ENCODE peak calls at places on chromosomes 4 and X, in seven cellular contexts. N is kidney epithelial cell; U is activated T-cell treated with anti-CD3 and anti-CD28 coated beads, Interleukin-2, amount 50 U/mL, for 24 hours; S is lung microvascular endothelial cell; H is activated naive CD4-positive, alpha-beta T cell treated with Interleukin-2 at 50 U/mL for 16 hours; T is stimulated activated CD8-positive, alpha-beta memory T cell treated with anti-CD3 and anti-CD28 coated beads, Interleukin-7, amount 100 ng/mL, for 1 hour; Q is chondrocyte. E is an unnamed sample.

GRCh38 chr4:7214359-7214758 is 22.0 kb downstream of the SORCS2 start:
- DNase-seq in U (no peak), N (no peak), Q (no peak), S (no peak), H (no peak), T (no peak), E (no peak)

GRCh38 chrX:45515262-45516215 is 314.9 kb upstream of the DIPK2B start:
- DNase-seq in H (peak), U (peak), T (no peak), N (peak), S (peak), Q (no peak), E (no peak)

GRCh38 chrX:47129879-47130358 is 14.6 kb downstream of the NDUFB11 start:
- DNase-seq in U (no peak), S (peak), H (no peak), N (no peak), T (no peak), Q (no peak), E (no peak)

GRCh38 chr4:142405021-142405991 is 440.8 kb downstream of the INPP4B start:
- DNase-seq in H (peak), T (peak), S (peak), N (peak), Q (no peak), U (peak), E (peak)

GRCh38 chrX:80841259-80841658 is 31.6 kb upstream of the BRWD3 start:
- DNase-seq in U (no peak), Q (no peak), T (no peak), S (no peak), H (no peak), N (no peak), E (no peak)

GRCh38 chr4:73864973-73865372 is 4.2 kb upstream of the CXCL1 start:
- DNase-seq in N (no peak), T (no peak), U (no peak), S (no peak), Q (no peak), H (no peak), E (no peak)

GRCh38 chr4:89331197-89331596 is 23.6 kb upstream of the GPRIN3 start:
- DNase-seq in Q (no peak), T (no peak), H (no peak), N (no peak), S (no peak), U (no peak), E (no peak)

GRCh38 chr4:1246111-1246881 is 2.6 kb downstream of the CTBP1 start:
- DNase-seq in Q (peak), S (no peak), N (no peak), T (no peak), H (no peak), U (peak), E (no peak)

GRCh38 chr4:168221298-168221697 is 97.3 kb downstream of the DDX60 start:
- DNase-seq in Q (no peak), T (no peak), U (no peak), N (no peak), S (peak), H (no peak), E (no peak)

GRCh38 chr4:75895744-75896314 is 6.4 kb downstream of the PPEF2 start:
- DNase-seq in U (no peak), H (no peak), T (no peak), S (peak), Q (no peak), N (no peak), E (no peak)

GRCh38 chr4:47741200-47741599 is 96.7 kb downstream of the CORIN start:
- DNase-seq in U (no peak), H (no peak), S (no peak), N (peak), T (no peak), Q (no peak), E (no peak)

GRCh38 chr4:175253184-175253902 is 335.2 kb downstream of the ADAM29 start:
- DNase-seq in H (no peak), Q (peak), U (no peak), N (no peak), S (no peak), T (no peak), E (no peak)

GRCh38 chr4:63348735-63349673 is 1060.2 kb downstream of the TECRL start:
- DNase-seq in N (no peak), H (no peak), T (no peak), S (no peak), U (no peak), Q (peak), E (no peak)

GRCh38 chr4:129545599-129546278 is 449.8 kb downstream of the C4orf33 start:
- DNase-seq in H (no peak), Q (no peak), N (no peak), U (no peak), S (peak), T (no peak), E (no peak)

GRCh38 chr4:151207186-151207585 is 69.8 kb upstream of the PRSS48 start:
- DNase-seq in U (no peak), Q (no peak), H (no peak), N (no peak), S (peak), T (no peak), E (no peak)

GRCh38 chr4:100576570-100576969 is 58.7 kb upstream of the EMCN start:
- DNase-seq in T (no peak), S (no peak), Q (no peak), U (no peak), N (no peak), H (no peak), E (no peak)

GRCh38 chrX:72306085-72306801 is 529 bp upstream of the CITED1 start:
- DNase-seq in Q (no peak), N (no peak), U (peak), H (no peak), T (no peak), S (no peak), E (no peak)

GRCh38 chr4:8157944-8158709 is 486 bp downstream of the ABLIM2 start:
- DNase-seq in U (no peak), N (no peak), H (no peak), Q (no peak), T (no peak), S (no peak), E (no peak)

GRCh38 chrX:11665144-11666040 is at the start of gene ARHGAP6:
- DNase-seq in H (no peak), Q (peak), U (no peak), S (peak), N (no peak), T (no peak), E (no peak)

GRCh38 chrX:10119399-10119990 is 37.3 kb upstream of the CLCN4 start:
- DNase-seq in Q (no peak), U (peak), H (peak), S (peak), N (peak), T (peak), E (peak)

GRCh38 chr4:10093801-10094552 is 22.6 kb downstream of the WDR1 start:
- DNase-seq in U (no peak), S (peak), N (no peak), T (no peak), Q (no peak), H (peak), E (no peak)

GRCh38 chrX:15926622-15927021 is 72.0 kb upstream of the AP1S2 start:
- DNase-seq in T (no peak), S (no peak), H (no peak), Q (no peak), U (no peak), N (no peak), E (no peak)

GRCh38 chrX:54786972-54787371 is 11.1 kb downstream of the ITIH6 start:
- DNase-seq in S (no peak), Q (no peak), U (peak), T (no peak), N (no peak), H (peak), E (no peak)

GRCh38 chr4:79882806-79883205 is 190.2 kb downstream of the ANTXR2 start:
- DNase-seq in H (no peak), Q (no peak), U (no peak), N (no peak), T (no peak), S (no peak), E (no peak)

GRCh38 chr4:3145251-3145908 is 70.9 kb downstream of the HTT start:
- DNase-seq in H (no peak), N (no peak), S (peak), Q (no peak), U (no peak), T (no peak), E (no peak)

GRCh38 chrX:97637289-97637688 is 753.6 kb downstream of the RPA4 start:
- DNase-seq in U (no peak), T (no peak), S (no peak), Q (no peak), N (no peak), H (no peak), E (no peak)

GRCh38 chr4:109389367-109390118 is 44.1 kb upstream of the SEC24B start:
- DNase-seq in N (no peak), H (no peak), T (no peak), Q (no peak), S (no peak), U (no peak), E (no peak)

GRCh38 chr4:14177987-14178386 is 550.5 kb upstream of the BOD1L1 start:
- DNase-seq in Q (no peak), N (no peak), S (no peak), T (no peak), U (no peak), H (no peak), E (no peak)

GRCh38 chrX:39862958-39863357 is 234.8 kb downstream of the BCOR start:
- DNase-seq in U (no peak), N (no peak), S (no peak), H (no peak), Q (no peak), T (no peak), E (no peak)

GRCh38 chr4:7649741-7650531 is 215.2 kb upstream of the PSAPL1 start:
- DNase-seq in N (peak), S (peak), U (peak), H (peak), Q (peak), T (peak), E (peak)

GRCh38 chrX:7083468-7084396 is 63.8 kb upstream of the STS start:
- DNase-seq in N (peak), Q (no peak), H (peak), U (peak), T (peak), S (peak), E (peak)

GRCh38 chr4:182179105-182179504 is 64.1 kb upstream of the TENM3 start:
- DNase-seq in T (no peak), U (no peak), N (no peak), S (no peak), Q (no peak), H (no peak), E (no peak)

GRCh38 chr4:35793045-35793722 is 451.1 kb downstream of the ARAP2 start:
- DNase-seq in S (no peak), N (peak), U (no peak), H (no peak), Q (no peak), T (no peak), E (no peak)

GRCh38 chr4:168724960-168725359 is 228.1 kb downstream of the PALLD start:
- DNase-seq in U (no peak), H (no peak), S (no peak), T (no peak), Q (no peak), N (no peak), E (no peak)

GRCh38 chr4:100811046-100811445 is 293.2 kb upstream of the EMCN start:
- DNase-seq in N (no peak), H (no peak), T (no peak), S (no peak), Q (no peak), U (no peak), E (no peak)

GRCh38 chrX:19791562-19791961 is 95.8 kb downstream of the SH3KBP1 start:
- DNase-seq in H (no peak), N (no peak), T (no peak), Q (no peak), U (no peak), S (no peak), E (no peak)

GRCh38 chr4:17817027-17817426 is 6.2 kb downstream of the NCAPG start:
- DNase-seq in T (no peak), H (no peak), S (peak), Q (no peak), U (no peak), N (peak), E (no peak)

E was measured in T-helper 22 cell.